ENCODE peak calls at places on chromosomes 13 and 19, in four cellular contexts. V is GM12878, I is HepG2, U is GM23338. L is an unnamed sample.

GRCh38 chr19:47735131-47735530 is 10.2 kb upstream of the NOP53 start:
- DNase-seq in V (no peak), I (no peak), U (peak; percentile 76), L (no peak)

GRCh38 chr19:12821761-12822160 is 12.6 kb downstream of the RTBDN start:
- DNase-seq in U (no peak), V (no peak), I (no peak), L (no peak)

GRCh38 chr13:43220873-43221578 is 197.6 kb downstream of the DNAJC15 start:
- DNase-seq in U (no peak), V (no peak), I (no peak), L (no peak)

GRCh38 chr19:19533826-19534225 is 4.2 kb upstream of the CILP2 start:
- DNase-seq in I (no peak), U (peak; percentile 8), V (no peak), L (no peak)

GRCh38 chr13:53159439-53159838 is 130.8 kb downstream of the OLFM4 start:
- DNase-seq in U (peak; percentile 9), I (no peak), V (no peak), L (no peak)

GRCh38 chr13:106096661-106097092 is 438.8 kb downstream of the EFNB2 start:
- DNase-seq in V (no peak), I (no peak), U (no peak), L (no peak)

GRCh38 chr19:36686365-36687213 is 823 bp upstream of the ZNF567 start:
- DNase-seq in U (peak; percentile 21), I (no peak), V (no peak), L (no peak)

GRCh38 chr19:35040826-35041547 is 534 bp upstream of the HPN start:
- DNase-seq in I (peak; percentile 96), V (no peak), U (peak; percentile 93), L (peak; percentile 96)

GRCh38 chr13:92626274-92626673 is 600.3 kb upstream of the GPC6 start:
- DNase-seq in I (no peak), V (no peak), U (no peak), L (no peak)

GRCh38 chr19:22326219-22326618 is 40.0 kb downstream of the ZNF729 start:
- DNase-seq in V (no peak), U (no peak), I (no peak), L (no peak)

GRCh38 chr13:113947321-113948033 is 26.4 kb downstream of the C13orf46 start:
- DNase-seq in V (no peak), U (peak; percentile 27), I (no peak), L (peak; percentile 66)

GRCh38 chr19:31826325-31826724 is 477.1 kb upstream of the TSHZ3 start:
- DNase-seq in I (no peak), U (no peak), V (no peak), L (no peak)

GRCh38 chr13:113495494-113496251 is 5.2 kb upstream of the DCUN1D2 start:
- DNase-seq in U (peak; percentile 79), V (no peak), I (no peak), L (no peak)

GRCh38 chr19:4909897-4910593 is 744 bp downstream of the UHRF1 start:
- DNase-seq in V (peak; percentile 51), U (peak; percentile 97), I (peak; percentile 81), L (peak; percentile 93)

GRCh38 chr19:48501446-48501960 is 10.1 kb downstream of the LMTK3 start:
- DNase-seq in I (peak; percentile 84), U (peak; percentile 99), V (peak; percentile 43), L (peak; percentile 70)

GRCh38 chr19:4454952-4455738 is 2.4 kb downstream of the UBXN6 start:
- DNase-seq in U (no peak), V (no peak), I (no peak), L (no peak)

GRCh38 chr13:93721483-93721882 is 494.9 kb downstream of the GPC6 start:
- DNase-seq in I (no peak), V (no peak), U (no peak), L (no peak)

DNA sequence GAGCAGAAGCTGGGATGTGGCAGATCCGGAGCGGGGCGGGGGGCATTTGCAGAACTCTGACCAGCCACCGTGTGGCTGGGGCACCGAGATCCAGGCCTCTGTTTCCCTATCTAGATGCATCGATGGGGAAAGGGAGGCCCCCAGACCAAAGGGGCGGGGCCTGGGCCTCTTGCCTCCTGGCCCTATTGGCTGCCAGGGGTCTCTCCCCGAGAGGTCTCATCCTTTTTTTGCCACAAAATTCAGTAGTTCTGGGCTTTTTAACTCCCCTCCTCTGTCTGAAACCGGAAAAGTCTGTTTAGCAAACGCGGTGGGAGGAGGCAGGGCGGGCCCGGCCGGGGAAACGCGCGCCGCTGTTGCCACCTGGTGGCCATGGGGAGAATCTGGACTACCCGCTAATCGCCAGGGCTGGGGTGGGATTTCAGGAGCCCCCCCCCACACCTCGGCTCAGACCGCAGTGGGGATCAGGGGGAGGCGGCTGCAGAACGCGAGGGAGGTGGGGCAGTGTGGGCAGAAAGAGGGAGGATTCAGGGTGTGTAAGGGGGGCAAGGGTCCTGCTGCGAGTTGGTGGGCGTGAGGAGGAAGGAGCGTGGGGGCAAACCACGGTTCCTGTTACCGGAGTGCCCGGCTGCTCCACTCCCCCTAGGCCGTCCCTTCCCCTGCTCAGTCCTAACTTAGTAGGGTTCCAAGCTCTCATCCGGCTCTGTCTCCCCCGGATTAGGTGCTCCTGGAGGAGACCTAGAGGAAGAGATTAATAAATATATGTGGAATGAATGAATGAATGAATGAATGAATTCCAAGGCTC is 28.3 kb downstream of the IL12RB1 start:
- DNase-seq in U (peak; percentile 96), V (no peak), I (peak; percentile 47), L (peak; percentile 81)
- H3K4me3 ChIP-seq in U (peak overlapping the region; percentile 47), V (no peak overlapping the region), I (no peak overlapping the region), L (peak overlapping the region; percentile 36)

GRCh38 chr19:49642488-49643035 is 553 bp downstream of the SCAF1 start:
- DNase-seq in V (no peak), U (peak; percentile 54), I (no peak), L (no peak)

GRCh38 chr19:49645592-49645991 is 3.6 kb downstream of the SCAF1 start:
- DNase-seq in V (no peak), U (no peak), I (no peak), L (no peak)

GRCh38 chr19:49641688-49642487 is at the start of gene SCAF1:
- DNase-seq in U (peak; percentile 99), V (peak; percentile 97), I (peak; percentile 97), L (peak; percentile 100)

GRCh38 chr19:49645995-49646394 is 4.0 kb downstream of the SCAF1 start:
- DNase-seq in V (no peak), U (no peak), I (no peak), L (no peak)

DNA sequence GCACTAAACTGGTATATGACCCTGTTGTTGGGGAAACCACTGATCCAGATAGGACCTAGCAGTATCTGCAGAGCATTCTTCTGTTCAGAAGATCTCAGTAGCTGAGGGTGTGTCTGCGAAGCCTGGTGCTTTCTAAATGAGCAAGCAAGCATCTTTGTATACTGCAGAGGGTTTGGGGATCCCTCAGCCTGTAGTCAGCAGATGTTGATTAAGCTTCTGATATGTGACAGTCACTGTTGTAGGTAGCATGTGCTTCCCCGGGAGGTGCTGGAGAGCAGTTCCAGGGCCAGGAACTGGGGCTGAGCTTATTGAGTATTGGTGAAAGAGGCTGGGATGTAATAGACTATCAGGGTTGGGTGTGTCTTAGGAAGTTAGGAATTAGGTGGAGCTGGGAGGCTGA is 1.5 kb downstream of the SCAF1 start:
- DNase-seq in V (no peak), I (no peak), U (no peak), L (no peak)
- TF ChIP-seq POLR2AphosphoS5 in V (no peak), I (no peak), U (no peak), L (no peak)

GRCh38 chr19:49558591-49558990 is 21.8 kb downstream of the NOSIP start:
- DNase-seq in U (no peak), V (no peak), I (no peak), L (no peak)

GRCh38 chr19:49556412-49557398 is 23.7 kb downstream of the NOSIP start:
- DNase-seq in I (no peak), V (no peak), U (peak; percentile 94), L (no peak)

GRCh38 chr19:49559443-49559842 is 20.9 kb downstream of the NOSIP start:
- DNase-seq in V (no peak), I (no peak), U (no peak), L (no peak)

GRCh38 chr19:49555600-49556411 is 24.6 kb downstream of the NOSIP start:
- DNase-seq in U (peak; percentile 98), I (no peak), V (no peak), L (peak; percentile 54)

GRCh38 chr19:49557641-49558325 is 22.6 kb downstream of the NOSIP start:
- DNase-seq in V (no peak), U (no peak), I (no peak), L (no peak)
- H3K4me1 ChIP-seq in V (no peaks in the 10 kb centered on the region), U (peaks cover 17% of the 10 kb centered on the region), I (peaks cover 38% of the 10 kb centered on the region), L (peaks cover 32% of the 10 kb centered on the region)

GRCh38 chr19:58217607-58218391 is 10.9 kb upstream of the ZNF544 start:
- DNase-seq in U (no peak), I (no peak), V (no peak), L (no peak)

GRCh38 chr19:58217069-58217481 is 11.6 kb upstream of the ZNF544 start:
- DNase-seq in V (no peak), U (peak; percentile 70), I (no peak), L (no peak)

GRCh38 chr19:58213075-58213369 is 15.7 kb upstream of the ZNF544 start:
- DNase-seq in U (no peak), I (no peak), V (no peak), L (no peak)

GRCh38 chr19:58209577-58209976 is 19.1 kb upstream of the ZNF544 start:
- DNase-seq in I (no peak), U (no peak), V (no peak), L (no peak)

GRCh38 chr19:58212336-58213074 is 16.2 kb upstream of the ZNF544 start:
- DNase-seq in V (no peak), I (no peak), U (no peak), L (no peak)
- H3K4me3 ChIP-seq in V (no peak overlapping the region), I (no peak overlapping the region), U (no peak overlapping the region), L (no peak overlapping the region)